ENCODE peak calls at places on chromosomes 7 and 10, in six cellular contexts. One of them, this sample, is unnamed.

GRCh38 chr7:45647967-45648670 is 74.0 kb downstream of the ADCY1 start:
- DNase-seq in cardiac muscle cell: no peak
- DNase-seq in mesendoderm: no peak
- DNase-seq in upper lobe of left lung: no peak
- DNase-seq in body of pancreas: no peak
- DNase-seq in AG04450: no peak
- DNase-seq in this sample: no peak

GRCh38 chr7:143305423-143306070 is 10.4 kb upstream of the CLCN1 start:
- DNase-seq in cardiac muscle cell: peak; percentile 48
- DNase-seq in mesendoderm: peak; percentile 66
- DNase-seq in upper lobe of left lung: no peak
- DNase-seq in body of pancreas: peak; percentile 86
- DNase-seq in AG04450: no peak
- DNase-seq in this sample: no peak

GRCh38 chr10:58577394-58577793 is 64.7 kb downstream of the BICC1 start:
- DNase-seq in cardiac muscle cell: no peak
- DNase-seq in mesendoderm: no peak
- DNase-seq in upper lobe of left lung: no peak
- DNase-seq in body of pancreas: no peak
- DNase-seq in AG04450: peak; percentile 55
- DNase-seq in this sample: no peak

GRCh38 chr10:105579112-105579511 is 938.0 kb downstream of the SORCS3 start:
- DNase-seq in cardiac muscle cell: no peak
- DNase-seq in mesendoderm: no peak
- DNase-seq in upper lobe of left lung: peak; percentile 34
- DNase-seq in body of pancreas: no peak
- DNase-seq in AG04450: no peak
- DNase-seq in this sample: no peak

GRCh38 chr10:73863039-73863817 is 11.1 kb downstream of the CAMK2G start:
- DNase-seq in cardiac muscle cell: no peak
- DNase-seq in mesendoderm: no peak
- DNase-seq in upper lobe of left lung: no peak
- DNase-seq in body of pancreas: no peak
- DNase-seq in AG04450: no peak
- DNase-seq in this sample: no peak

GRCh38 chr10:43137701-43137970 is 609 bp upstream of the CSGALNACT2 start:
- DNase-seq in cardiac muscle cell: peak; percentile 78
- DNase-seq in mesendoderm: peak; percentile 39
- DNase-seq in upper lobe of left lung: peak; percentile 93
- DNase-seq in body of pancreas: no peak
- DNase-seq in AG04450: no peak
- DNase-seq in this sample: no peak

GRCh38 chr10:3812141-3812540 is 27.1 kb upstream of the KLF6 start:
- DNase-seq in cardiac muscle cell: no peak
- DNase-seq in mesendoderm: no peak
- DNase-seq in upper lobe of left lung: no peak
- DNase-seq in body of pancreas: no peak
- DNase-seq in AG04450: no peak
- DNase-seq in this sample: no peak

GRCh38 chr7:47266131-47266706 is 315.7 kb downstream of the TNS3 start:
- DNase-seq in cardiac muscle cell: peak; percentile 74
- DNase-seq in mesendoderm: peak; percentile 67
- DNase-seq in upper lobe of left lung: no peak
- DNase-seq in body of pancreas: peak; percentile 51
- DNase-seq in AG04450: peak; percentile 20
- DNase-seq in this sample: peak; percentile 50

GRCh38 chr10:86191686-86192085 is 174.9 kb downstream of the GRID1 start:
- DNase-seq in cardiac muscle cell: no peak
- DNase-seq in mesendoderm: no peak
- DNase-seq in upper lobe of left lung: no peak
- DNase-seq in body of pancreas: no peak
- DNase-seq in AG04450: no peak
- DNase-seq in this sample: no peak

GRCh38 chr7:45657136-45657889 is 83.1 kb downstream of the ADCY1 start:
- DNase-seq in cardiac muscle cell: no peak
- DNase-seq in mesendoderm: no peak
- DNase-seq in upper lobe of left lung: peak; percentile 52
- DNase-seq in body of pancreas: no peak
- DNase-seq in AG04450: no peak
- DNase-seq in this sample: no peak

GRCh38 chr10:120262857-120263547 is 194.0 kb upstream of the PLPP4 start:
- DNase-seq in cardiac muscle cell: no peak
- DNase-seq in mesendoderm: no peak
- DNase-seq in upper lobe of left lung: no peak
- DNase-seq in body of pancreas: no peak
- DNase-seq in AG04450: no peak
- DNase-seq in this sample: no peak

GRCh38 chr10:32105782-32106382 is 49.7 kb upstream of the KIF5B start:
- DNase-seq in cardiac muscle cell: no peak
- DNase-seq in mesendoderm: no peak
- DNase-seq in upper lobe of left lung: no peak
- DNase-seq in body of pancreas: no peak
- DNase-seq in AG04450: no peak
- DNase-seq in this sample: no peak

GRCh38 chr10:60170250-60170649 is 219.4 kb downstream of the ANK3 start:
- DNase-seq in cardiac muscle cell: no peak
- DNase-seq in mesendoderm: no peak
- DNase-seq in upper lobe of left lung: no peak
- DNase-seq in body of pancreas: no peak
- DNase-seq in AG04450: peak; percentile 45
- DNase-seq in this sample: no peak

GRCh38 chr7:79979437-79979836 is 155.2 kb upstream of the GNAI1 start:
- DNase-seq in cardiac muscle cell: no peak
- DNase-seq in mesendoderm: no peak
- DNase-seq in upper lobe of left lung: no peak
- DNase-seq in body of pancreas: no peak
- DNase-seq in AG04450: peak; percentile 66
- DNase-seq in this sample: no peak

GRCh38 chr10:29007748-29008610 is 280.9 kb upstream of the LYZL1 start:
- DNase-seq in cardiac muscle cell: no peak
- DNase-seq in mesendoderm: peak; percentile 65
- DNase-seq in upper lobe of left lung: no peak
- DNase-seq in body of pancreas: peak; percentile 22
- DNase-seq in AG04450: no peak
- DNase-seq in this sample: no peak

GRCh38 chr10:14118953-14119352 is 211.8 kb downstream of the FRMD4A start:
- DNase-seq in cardiac muscle cell: no peak
- DNase-seq in mesendoderm: no peak
- DNase-seq in upper lobe of left lung: no peak
- DNase-seq in body of pancreas: no peak
- DNase-seq in AG04450: no peak
- DNase-seq in this sample: no peak

GRCh38 chr10:38038107-38038931 is 27.8 kb downstream of the ZNF33A start:
- DNase-seq in cardiac muscle cell: no peak
- DNase-seq in mesendoderm: no peak
- DNase-seq in upper lobe of left lung: no peak
- DNase-seq in body of pancreas: no peak
- DNase-seq in AG04450: no peak
- DNase-seq in this sample: no peak

GRCh38 chr10:61329854-61330253 is 123.3 kb downstream of the TMEM26 start:
- DNase-seq in cardiac muscle cell: no peak
- DNase-seq in mesendoderm: no peak
- DNase-seq in upper lobe of left lung: no peak
- DNase-seq in body of pancreas: no peak
- DNase-seq in AG04450: no peak
- DNase-seq in this sample: no peak

GRCh38 chr10:93573051-93573909 is 6.8 kb downstream of the FFAR4 start:
- DNase-seq in cardiac muscle cell: no peak
- DNase-seq in mesendoderm: no peak
- DNase-seq in upper lobe of left lung: no peak
- DNase-seq in body of pancreas: no peak
- DNase-seq in AG04450: no peak
- DNase-seq in this sample: no peak

GRCh38 chr10:94102436-94102835 is 108.7 kb downstream of the PLCE1 start:
- DNase-seq in cardiac muscle cell: no peak
- DNase-seq in mesendoderm: peak; percentile 58
- DNase-seq in upper lobe of left lung: no peak
- DNase-seq in body of pancreas: no peak
- DNase-seq in AG04450: no peak
- DNase-seq in this sample: no peak

GRCh38 chr7:121195010-121195409 is 133.8 kb upstream of the WNT16 start:
- DNase-seq in cardiac muscle cell: no peak
- DNase-seq in mesendoderm: no peak
- DNase-seq in upper lobe of left lung: no peak
- DNase-seq in body of pancreas: no peak
- DNase-seq in AG04450: no peak
- DNase-seq in this sample: no peak

GRCh38 chr10:16491933-16492332 is 29.7 kb downstream of the C1QL3 start:
- DNase-seq in cardiac muscle cell: no peak
- DNase-seq in mesendoderm: peak; percentile 65
- DNase-seq in upper lobe of left lung: no peak
- DNase-seq in body of pancreas: no peak
- DNase-seq in AG04450: no peak
- DNase-seq in this sample: no peak

GRCh38 chr10:11687357-11687771 is 54.8 kb upstream of the ECHDC3 start:
- DNase-seq in cardiac muscle cell: no peak
- DNase-seq in mesendoderm: peak; percentile 84
- DNase-seq in upper lobe of left lung: no peak
- DNase-seq in body of pancreas: no peak
- DNase-seq in AG04450: no peak
- DNase-seq in this sample: no peak

GRCh38 chr7:75657866-75658265 is 80.9 kb downstream of the HIP1 start:
- DNase-seq in cardiac muscle cell: no peak
- DNase-seq in mesendoderm: no peak
- DNase-seq in upper lobe of left lung: no peak
- DNase-seq in body of pancreas: no peak
- DNase-seq in AG04450: no peak
- DNase-seq in this sample: no peak
- H3K4me3 ChIP-seq in cardiac muscle cell: no peak overlapping the region
- H3K4me3 ChIP-seq in mesendoderm: no peak overlapping the region
- H3K4me3 ChIP-seq in upper lobe of left lung: no peak overlapping the region
- H3K4me3 ChIP-seq in body of pancreas: no peak overlapping the region
- H3K4me3 ChIP-seq in AG04450: no peak overlapping the region
- H3K4me3 ChIP-seq in this sample: no peak overlapping the region

GRCh38 chr7:11830582-11831382 is 1.2 kb downstream of the THSD7A start:
- DNase-seq in cardiac muscle cell: peak; percentile 9
- DNase-seq in mesendoderm: peak; percentile 42
- DNase-seq in upper lobe of left lung: no peak
- DNase-seq in body of pancreas: no peak
- DNase-seq in AG04450: no peak
- DNase-seq in this sample: no peak

GRCh38 chr7:11833431-11833830 is 1.4 kb upstream of the THSD7A start:
- DNase-seq in cardiac muscle cell: no peak
- DNase-seq in mesendoderm: peak; percentile 53
- DNase-seq in upper lobe of left lung: no peak
- DNase-seq in body of pancreas: no peak
- DNase-seq in AG04450: no peak
- DNase-seq in this sample: no peak

GRCh38 chr7:11830004-11830403 is 2.0 kb downstream of the THSD7A start:
- DNase-seq in cardiac muscle cell: no peak
- DNase-seq in mesendoderm: peak; percentile 8
- DNase-seq in upper lobe of left lung: no peak
- DNase-seq in body of pancreas: no peak
- DNase-seq in AG04450: no peak
- DNase-seq in this sample: no peak

GRCh38 chr7:11831383-11831726 is 643 bp downstream of the THSD7A start:
- DNase-seq in cardiac muscle cell: no peak
- DNase-seq in mesendoderm: no peak
- DNase-seq in upper lobe of left lung: no peak
- DNase-seq in body of pancreas: no peak
- DNase-seq in AG04450: no peak
- DNase-seq in this sample: no peak

DNA sequence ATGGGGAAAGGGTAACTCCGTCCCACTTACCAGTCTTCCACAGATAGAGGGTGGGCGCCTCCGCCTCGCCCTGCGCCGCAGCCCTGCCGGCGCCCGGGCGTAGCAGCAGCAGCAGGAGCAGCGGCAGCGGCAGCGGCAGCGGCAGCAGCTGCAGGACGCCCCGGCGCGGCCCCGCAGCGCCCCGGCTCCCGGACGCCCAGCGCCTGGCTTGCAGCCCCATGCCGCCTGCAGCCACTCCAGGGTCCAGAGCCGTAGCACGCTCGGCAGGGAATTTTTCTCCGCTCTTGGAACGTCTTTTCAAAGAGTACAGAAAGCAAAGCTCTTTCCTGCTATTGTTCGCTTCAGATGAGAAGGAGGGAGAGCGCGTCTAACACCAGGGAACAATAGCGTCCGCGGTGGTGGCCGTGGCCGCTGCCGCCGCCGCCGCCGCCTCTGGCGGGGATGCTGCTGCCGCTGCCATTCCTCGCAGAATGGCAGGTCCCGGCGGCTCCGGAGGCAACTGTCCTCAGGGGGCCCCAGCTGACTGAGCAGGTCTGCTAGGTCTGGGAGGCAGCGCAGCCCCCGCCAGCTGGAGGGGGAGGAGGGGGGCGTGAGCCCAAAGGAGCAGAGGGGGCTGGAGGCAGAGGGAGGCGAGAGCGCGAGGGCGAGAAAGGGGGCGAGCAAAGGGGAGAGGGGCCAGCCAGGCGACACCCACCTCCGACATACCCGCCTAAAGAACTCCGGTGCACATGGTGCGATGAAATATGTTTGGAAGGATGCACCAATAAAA is at the start of gene THSD7A:
- DNase-seq in cardiac muscle cell: peak; percentile 82
- DNase-seq in mesendoderm: peak; percentile 73
- DNase-seq in upper lobe of left lung: peak; percentile 90
- DNase-seq in body of pancreas: peak; percentile 33
- DNase-seq in AG04450: no peak
- DNase-seq in this sample: no peak
- H3K27ac ChIP-seq in cardiac muscle cell: peak within 1 kb of the TSS; percentile 38
- H3K27ac ChIP-seq in mesendoderm: no peak within 1 kb of the TSS
- H3K27ac ChIP-seq in upper lobe of left lung: peak within 1 kb of the TSS; percentile 70
- H3K27ac ChIP-seq in body of pancreas: no peak within 1 kb of the TSS
- H3K27ac ChIP-seq in AG04450: no peak within 1 kb of the TSS
- H3K27ac ChIP-seq in this sample: no peak within 1 kb of the TSS

GRCh38 chr10:130480491-130480890 is 344.3 kb downstream of the GLRX3 start:
- DNase-seq in cardiac muscle cell: no peak
- DNase-seq in mesendoderm: no peak
- DNase-seq in upper lobe of left lung: peak; percentile 51
- DNase-seq in body of pancreas: no peak
- DNase-seq in AG04450: no peak
- DNase-seq in this sample: no peak

GRCh38 chr10:130479146-130479545 is 343.0 kb downstream of the GLRX3 start:
- DNase-seq in cardiac muscle cell: no peak
- DNase-seq in mesendoderm: no peak
- DNase-seq in upper lobe of left lung: no peak
- DNase-seq in body of pancreas: no peak
- DNase-seq in AG04450: no peak
- DNase-seq in this sample: no peak

GRCh38 chr10:130484131-130484911 is 348.1 kb downstream of the GLRX3 start:
- DNase-seq in cardiac muscle cell: no peak
- DNase-seq in mesendoderm: no peak
- DNase-seq in upper lobe of left lung: no peak
- DNase-seq in body of pancreas: no peak
- DNase-seq in AG04450: no peak
- DNase-seq in this sample: no peak

GRCh38 chr10:130479906-130480305 is 343.7 kb downstream of the GLRX3 start:
- DNase-seq in cardiac muscle cell: no peak
- DNase-seq in mesendoderm: no peak
- DNase-seq in upper lobe of left lung: no peak
- DNase-seq in body of pancreas: no peak
- DNase-seq in AG04450: no peak
- DNase-seq in this sample: no peak

GRCh38 chr10:130481076-130481930 is 345.1 kb downstream of the GLRX3 start:
- DNase-seq in cardiac muscle cell: no peak
- DNase-seq in mesendoderm: no peak
- DNase-seq in upper lobe of left lung: peak; percentile 50
- DNase-seq in body of pancreas: no peak
- DNase-seq in AG04450: no peak
- DNase-seq in this sample: no peak
- H3K4me3 ChIP-seq in cardiac muscle cell: no peak overlapping the region
- H3K4me3 ChIP-seq in mesendoderm: no peak overlapping the region
- H3K4me3 ChIP-seq in upper lobe of left lung: no peak overlapping the region
- H3K4me3 ChIP-seq in body of pancreas: no peak overlapping the region
- H3K4me3 ChIP-seq in AG04450: no peak overlapping the region
- H3K4me3 ChIP-seq in this sample: no peak overlapping the region

GRCh38 chr7:16648551-16648950 is 2.6 kb downstream of the BZW2 start:
- DNase-seq in cardiac muscle cell: no peak
- DNase-seq in mesendoderm: peak; percentile 40
- DNase-seq in upper lobe of left lung: no peak
- DNase-seq in body of pancreas: no peak
- DNase-seq in AG04450: no peak
- DNase-seq in this sample: no peak
- H3K27ac ChIP-seq in cardiac muscle cell: peak overlapping the region; percentile 54
- H3K27ac ChIP-seq in mesendoderm: no peak overlapping the region
- H3K27ac ChIP-seq in upper lobe of left lung: peak overlapping the region; percentile 44
- H3K27ac ChIP-seq in body of pancreas: no peak overlapping the region
- H3K27ac ChIP-seq in AG04450: no peak overlapping the region
- H3K27ac ChIP-seq in this sample: no peak overlapping the region

This sample was measured in iPS DF 6.9.